ENCODE peak calls at places on chromosome 5, in eight cellular contexts. F is breast epithelium, X is GM12891, A is esophagus squamous epithelium, P is H54, E is NB4, Q is A549, T is GM12892. D is an unnamed sample.

GRCh38 chr5:5025774-5026406 is 114.2 kb upstream of the ADAMTS16 start:
- DNase-seq in T (no peak), E (peak; percentile 28), Q (no peak), F (no peak), X (no peak), A (no peak), P (peak; percentile 42), D (no peak)

GRCh38 chr5:137367951-137368350 is 131.2 kb downstream of the SPOCK1 start:
- DNase-seq in E (no peak), T (no peak), X (no peak), A (no peak), F (no peak), P (no peak), Q (no peak), D (no peak)

GRCh38 chr5:57725628-57726504 is 243.3 kb upstream of the ACTBL2 start:
- DNase-seq in T (no peak), A (no peak), Q (no peak), E (no peak), P (no peak), X (no peak), F (no peak), D (no peak)

GRCh38 chr5:140133514-140134167 is 7.9 kb downstream of the IGIP start:
- DNase-seq in E (no peak), F (no peak), T (no peak), P (no peak), X (no peak), A (no peak), Q (no peak), D (no peak)

GRCh38 chr5:147453901-147454814 is 55.7 kb downstream of the DPYSL3 start:
- DNase-seq in P (peak; percentile 76), E (peak; percentile 62), X (peak; percentile 83), A (no peak), T (peak; percentile 85), F (peak; percentile 61), Q (peak; percentile 76), D (peak; percentile 82)

GRCh38 chr5:163436515-163436914 is 880 bp upstream of the CCNG1 start:
- DNase-seq in T (no peak), Q (no peak), A (no peak), P (no peak), X (no peak), E (peak; percentile 2), F (no peak), D (no peak)

GRCh38 chr5:133363807-133364587 is 248.3 kb downstream of the FSTL4 start:
- DNase-seq in A (no peak), X (no peak), F (no peak), Q (no peak), E (no peak), P (no peak), T (no peak), D (no peak)

GRCh38 chr5:180332051-180332517 is 21.1 kb downstream of the GFPT2 start:
- DNase-seq in T (no peak), F (no peak), A (no peak), E (no peak), P (peak; percentile 63), Q (peak; percentile 76), X (no peak), D (no peak)

GRCh38 chr5:132083065-132083678 is 9.6 kb downstream of the CSF2 start:
- DNase-seq in X (no peak), A (no peak), P (no peak), E (no peak), Q (no peak), F (no peak), T (no peak), D (no peak)

GRCh38 chr5:133882801-133883200 is 85.6 kb downstream of the C5orf15 start:
- DNase-seq in X (no peak), A (no peak), E (no peak), Q (no peak), P (no peak), T (no peak), F (no peak), D (no peak)

GRCh38 chr5:134022333-134022732 is 17.6 kb upstream of the VDAC1 start:
- DNase-seq in X (no peak), P (no peak), E (no peak), F (no peak), A (no peak), Q (no peak), T (no peak), D (no peak)

GRCh38 chr5:40409600-40409999 is 270.1 kb upstream of the PTGER4 start:
- DNase-seq in P (no peak), T (no peak), Q (no peak), E (peak; percentile 96), F (no peak), X (no peak), A (no peak), D (no peak)

GRCh38 chr5:68683632-68684035 is 410.2 kb upstream of the SLC30A5 start:
- DNase-seq in F (no peak), A (no peak), T (no peak), Q (peak; percentile 58), X (no peak), E (no peak), P (peak; percentile 3), D (peak; percentile 73)

GRCh38 chr5:157159209-157159751 is 6.8 kb downstream of the GARIN3 start:
- DNase-seq in X (no peak), E (no peak), T (no peak), Q (no peak), A (no peak), F (no peak), P (no peak), D (no peak)

GRCh38 chr5:17336054-17336453 is 118.6 kb downstream of the BASP1 start:
- DNase-seq in T (no peak), X (no peak), P (no peak), A (no peak), E (no peak), Q (no peak), F (no peak), D (no peak)

GRCh38 chr5:154756203-154756870 is 1.2 kb downstream of the LARP1 start:
- DNase-seq in F (no peak), P (peak; percentile 33), Q (no peak), X (no peak), T (no peak), E (peak; percentile 68), A (no peak), D (peak; percentile 79)

GRCh38 chr5:154758501-154758900 is 3.3 kb downstream of the LARP1 start:
- DNase-seq in X (no peak), T (no peak), P (no peak), F (no peak), Q (no peak), E (no peak), A (no peak), D (no peak)

GRCh38 chr5:154757647-154758406 is 2.6 kb downstream of the LARP1 start:
- DNase-seq in F (no peak), T (no peak), X (no peak), Q (no peak), A (no peak), E (peak; percentile 74), P (no peak), D (peak; percentile 56)

GRCh38 chr5:154755361-154756202 is at the start of gene LARP1:
- DNase-seq in E (peak; percentile 63), A (peak; percentile 75), X (no peak), Q (no peak), P (peak; percentile 26), T (no peak), F (no peak), D (peak; percentile 82)

GRCh38 chr5:154756871-154757646 is 1.9 kb downstream of the LARP1 start:
- DNase-seq in E (peak; percentile 77), A (no peak), X (no peak), F (no peak), T (no peak), P (peak; percentile 38), Q (no peak), D (peak; percentile 74)
- TF ChIP-seq POLR2A in E (no peak), A (no peak), X (peak; percentile 50), F (no peak), T (peak; percentile 57), P (peak; percentile 24), Q (no peak), D (no peak)

GRCh38 chr5:59789197-59789596 is 104.3 kb downstream of the PDE4D start:
- DNase-seq in A (no peak), X (no peak), E (no peak), T (no peak), F (no peak), P (no peak), Q (no peak), D (no peak)

GRCh38 chr5:59790399-59791130 is 103.0 kb downstream of the PDE4D start:
- DNase-seq in F (no peak), Q (no peak), A (no peak), P (no peak), E (no peak), T (no peak), X (no peak), D (no peak)

GRCh38 chr5:59791602-59792001 is 101.9 kb downstream of the PDE4D start:
- DNase-seq in Q (no peak), P (no peak), X (no peak), E (no peak), F (no peak), A (no peak), T (no peak), D (no peak)

GRCh38 chr5:59791131-59791485 is 102.4 kb downstream of the PDE4D start:
- DNase-seq in X (no peak), A (no peak), F (no peak), E (no peak), Q (no peak), P (no peak), T (no peak), D (no peak)

DNA sequence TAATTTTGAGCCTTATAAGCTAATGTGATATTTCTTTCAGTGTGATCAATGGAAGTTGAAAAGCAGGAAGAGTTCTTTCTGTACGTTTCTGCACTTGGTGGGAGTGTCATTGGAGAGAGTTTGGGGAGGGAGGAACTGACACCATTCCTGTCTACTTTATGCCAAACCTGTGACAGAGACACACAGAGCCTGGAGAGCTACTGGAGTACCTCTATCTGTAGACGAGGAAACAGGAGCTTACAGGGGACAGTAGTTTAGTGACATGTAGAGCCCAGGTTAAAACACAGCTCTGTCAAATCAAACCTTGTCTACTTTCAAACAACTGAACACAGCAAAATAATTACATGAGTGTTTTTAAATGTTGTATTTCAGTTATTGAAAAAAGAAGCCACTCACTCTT is 103.6 kb downstream of the PDE4D start:
- DNase-seq in A (no peak), T (no peak), X (no peak), Q (no peak), P (no peak), E (no peak), F (no peak), D (no peak)
- TF ChIP-seq POLR2A in A (no peak), T (no peak), X (no peak), Q (no peak), P (no peak), E (no peak), F (no peak), D (no peak)

DNA sequence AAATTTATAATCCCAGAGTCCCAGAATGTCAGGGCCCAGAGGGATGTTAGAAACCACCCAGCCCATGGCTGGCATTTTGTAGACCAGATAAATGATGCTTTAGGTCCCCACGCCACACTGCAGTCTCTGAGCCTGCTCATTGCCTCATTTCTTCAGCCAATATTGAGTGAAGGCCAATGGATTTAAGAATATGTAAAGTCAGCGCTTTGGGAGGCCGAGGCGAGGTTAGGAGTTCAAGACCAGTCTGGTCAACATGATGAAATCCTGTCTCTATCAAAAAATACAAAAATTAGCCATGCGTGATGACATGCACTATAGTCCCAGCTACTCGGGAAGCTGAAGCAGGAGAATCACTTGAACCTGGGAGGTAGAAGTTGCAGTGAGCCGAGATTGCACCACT is 45.5 kb downstream of the ADRA1B start:
- DNase-seq in E (no peak), P (no peak), F (no peak), T (no peak), Q (no peak), X (no peak), A (no peak), D (no peak)
- TF ChIP-seq POLR2A in E (no peak), P (no peak), F (no peak), T (no peak), Q (no peak), X (no peak), A (no peak), D (no peak)

GRCh38 chr5:159324097-159324760 is 6.1 kb downstream of the IL12B start:
- DNase-seq in A (no peak), P (peak; percentile 50), T (no peak), F (no peak), Q (no peak), E (no peak), X (no peak), D (no peak)
- TF ChIP-seq POLR2A in A (no peak), P (no peak), T (no peak), F (no peak), Q (no peak), E (no peak), X (no peak), D (no peak)

D was measured in erythroblast.